ENCODE peak calls at places on chromosomes 1 and 21, in eight cellular contexts. One of them, this sample, is unnamed. For H3K4me1 and H3K27me3, the result is how much of the 10 kb centered on the place peaks cover.

GRCh38 chr1:81617308-81618027 is 183.3 kb upstream of the ADGRL2 start:
- DNase-seq in GM12878: no peak
- DNase-seq in left ventricle myocardium inferior: no peak
- DNase-seq in neural progenitor cell: no peak
- DNase-seq in colonic mucosa: no peak
- DNase-seq in ovary: no peak
- DNase-seq in psoas muscle: no peak
- DNase-seq in mammary epithelial cell: peak
- DNase-seq in this sample: no peak

GRCh38 chr1:38085666-38086305 is 39.2 kb upstream of the POU3F1 start:
- DNase-seq in ovary: no peak
- DNase-seq in psoas muscle: no peak
- DNase-seq in neural progenitor cell: no peak
- DNase-seq in colonic mucosa: no peak
- DNase-seq in mammary epithelial cell: no peak
- DNase-seq in left ventricle myocardium inferior: peak
- DNase-seq in GM12878: no peak
- DNase-seq in this sample: no peak

GRCh38 chr1:24898152-24898908 is 31.7 kb downstream of the RUNX3 start:
- DNase-seq in ovary: no peak
- DNase-seq in left ventricle myocardium inferior: no peak
- DNase-seq in neural progenitor cell: peak
- DNase-seq in colonic mucosa: peak
- DNase-seq in mammary epithelial cell: peak
- DNase-seq in GM12878: no peak
- DNase-seq in psoas muscle: no peak
- DNase-seq in this sample: peak

GRCh38 chr1:28755701-28756100 is 19.0 kb downstream of the YTHDF2 start:
- DNase-seq in left ventricle myocardium inferior: no peak
- DNase-seq in GM12878: no peak
- DNase-seq in psoas muscle: no peak
- DNase-seq in ovary: no peak
- DNase-seq in neural progenitor cell: no peak
- DNase-seq in mammary epithelial cell: no peak
- DNase-seq in colonic mucosa: no peak
- DNase-seq in this sample: no peak

GRCh38 chr21:45525153-45525909 is 16.9 kb downstream of the SLC19A1 start:
- DNase-seq in mammary epithelial cell: no peak
- DNase-seq in ovary: peak
- DNase-seq in neural progenitor cell: no peak
- DNase-seq in colonic mucosa: peak
- DNase-seq in psoas muscle: peak
- DNase-seq in left ventricle myocardium inferior: peak
- DNase-seq in GM12878: no peak
- DNase-seq in this sample: peak

GRCh38 chr1:93340090-93340489 is 5.6 kb upstream of the DR1 start:
- DNase-seq in mammary epithelial cell: no peak
- DNase-seq in ovary: no peak
- DNase-seq in psoas muscle: no peak
- DNase-seq in colonic mucosa: no peak
- DNase-seq in neural progenitor cell: no peak
- DNase-seq in GM12878: no peak
- DNase-seq in left ventricle myocardium inferior: no peak
- DNase-seq in this sample: no peak

GRCh38 chr1:178161516-178161915 is 67.6 kb downstream of the RASAL2 start:
- DNase-seq in mammary epithelial cell: no peak
- DNase-seq in left ventricle myocardium inferior: no peak
- DNase-seq in ovary: no peak
- DNase-seq in colonic mucosa: no peak
- DNase-seq in neural progenitor cell: no peak
- DNase-seq in GM12878: no peak
- DNase-seq in psoas muscle: no peak
- DNase-seq in this sample: no peak

GRCh38 chr1:3636531-3636930 is 11.7 kb downstream of the TPRG1L start:
- DNase-seq in ovary: no peak
- DNase-seq in neural progenitor cell: no peak
- DNase-seq in psoas muscle: no peak
- DNase-seq in GM12878: no peak
- DNase-seq in mammary epithelial cell: no peak
- DNase-seq in colonic mucosa: no peak
- DNase-seq in left ventricle myocardium inferior: no peak
- DNase-seq in this sample: no peak

GRCh38 chr1:208461680-208462079 is 217.5 kb upstream of the PLXNA2 start:
- DNase-seq in neural progenitor cell: peak
- DNase-seq in GM12878: no peak
- DNase-seq in psoas muscle: no peak
- DNase-seq in ovary: no peak
- DNase-seq in mammary epithelial cell: no peak
- DNase-seq in colonic mucosa: no peak
- DNase-seq in left ventricle myocardium inferior: no peak
- DNase-seq in this sample: no peak

GRCh38 chr1:151047591-151047924 is at the start of gene C1orf56:
- DNase-seq in left ventricle myocardium inferior: peak
- DNase-seq in neural progenitor cell: peak
- DNase-seq in psoas muscle: peak
- DNase-seq in GM12878: no peak
- DNase-seq in mammary epithelial cell: no peak
- DNase-seq in ovary: peak
- DNase-seq in colonic mucosa: peak
- DNase-seq in this sample: peak

GRCh38 chr1:204088596-204088995 is 15.7 kb downstream of the SOX13 start:
- DNase-seq in neural progenitor cell: no peak
- DNase-seq in colonic mucosa: no peak
- DNase-seq in GM12878: no peak
- DNase-seq in ovary: no peak
- DNase-seq in mammary epithelial cell: no peak
- DNase-seq in psoas muscle: no peak
- DNase-seq in left ventricle myocardium inferior: no peak
- DNase-seq in this sample: no peak

GRCh38 chr1:30856260-30856790 is 52.2 kb downstream of the SDC3 start:
- DNase-seq in neural progenitor cell: peak
- DNase-seq in psoas muscle: no peak
- DNase-seq in mammary epithelial cell: no peak
- DNase-seq in left ventricle myocardium inferior: no peak
- DNase-seq in GM12878: no peak
- DNase-seq in ovary: no peak
- DNase-seq in colonic mucosa: no peak
- DNase-seq in this sample: no peak

GRCh38 chr1:214002472-214002871 is 14.7 kb downstream of the PROX1 start:
- DNase-seq in psoas muscle: no peak
- DNase-seq in GM12878: no peak
- DNase-seq in left ventricle myocardium inferior: no peak
- DNase-seq in ovary: peak
- DNase-seq in colonic mucosa: no peak
- DNase-seq in mammary epithelial cell: peak
- DNase-seq in neural progenitor cell: no peak
- DNase-seq in this sample: no peak

GRCh38 chr1:64969305-64970066 is 3.1 kb upstream of the JAK1 start:
- DNase-seq in colonic mucosa: no peak
- DNase-seq in GM12878: no peak
- DNase-seq in ovary: no peak
- DNase-seq in neural progenitor cell: no peak
- DNase-seq in mammary epithelial cell: no peak
- DNase-seq in psoas muscle: no peak
- DNase-seq in left ventricle myocardium inferior: no peak
- DNase-seq in this sample: peak

GRCh38 chr1:111199881-111200801 is at the start of gene DENND2D:
- DNase-seq in psoas muscle: peak
- DNase-seq in mammary epithelial cell: no peak
- DNase-seq in GM12878: peak
- DNase-seq in left ventricle myocardium inferior: peak
- DNase-seq in neural progenitor cell: no peak
- DNase-seq in colonic mucosa: peak
- DNase-seq in ovary: no peak
- DNase-seq in this sample: peak

GRCh38 chr1:90505806-90506205 is 211.3 kb downstream of the BARHL2 start:
- DNase-seq in colonic mucosa: no peak
- DNase-seq in GM12878: no peak
- DNase-seq in ovary: no peak
- DNase-seq in neural progenitor cell: no peak
- DNase-seq in left ventricle myocardium inferior: no peak
- DNase-seq in psoas muscle: no peak
- DNase-seq in mammary epithelial cell: no peak
- DNase-seq in this sample: no peak

GRCh38 chr1:39671793-39672550 is at the start of gene NT5C1A:
- DNase-seq in GM12878: no peak
- DNase-seq in left ventricle myocardium inferior: peak
- DNase-seq in psoas muscle: peak
- DNase-seq in colonic mucosa: no peak
- DNase-seq in mammary epithelial cell: no peak
- DNase-seq in neural progenitor cell: peak
- DNase-seq in ovary: peak
- DNase-seq in this sample: peak

GRCh38 chr1:15352122-15352957 is 57.3 kb upstream of the EFHD2 start:
- DNase-seq in left ventricle myocardium inferior: no peak
- DNase-seq in neural progenitor cell: no peak
- DNase-seq in ovary: no peak
- DNase-seq in colonic mucosa: peak
- DNase-seq in mammary epithelial cell: peak
- DNase-seq in GM12878: no peak
- DNase-seq in psoas muscle: no peak
- DNase-seq in this sample: peak

GRCh38 chr1:32749726-32750224 is 47.2 kb upstream of the SYNC start:
- DNase-seq in left ventricle myocardium inferior: no peak
- DNase-seq in neural progenitor cell: no peak
- DNase-seq in ovary: no peak
- DNase-seq in mammary epithelial cell: no peak
- DNase-seq in colonic mucosa: no peak
- DNase-seq in GM12878: no peak
- DNase-seq in psoas muscle: no peak
- DNase-seq in this sample: no peak
- TF ChIP-seq CTCF in left ventricle myocardium inferior: no peak
- TF ChIP-seq CTCF in neural progenitor cell: peak
- TF ChIP-seq CTCF in ovary: no peak
- TF ChIP-seq CTCF in mammary epithelial cell: no peak
- TF ChIP-seq CTCF in colonic mucosa: no peak
- TF ChIP-seq CTCF in GM12878: no peak
- TF ChIP-seq CTCF in psoas muscle: no peak
- TF ChIP-seq CTCF in this sample: no peak

DNA sequence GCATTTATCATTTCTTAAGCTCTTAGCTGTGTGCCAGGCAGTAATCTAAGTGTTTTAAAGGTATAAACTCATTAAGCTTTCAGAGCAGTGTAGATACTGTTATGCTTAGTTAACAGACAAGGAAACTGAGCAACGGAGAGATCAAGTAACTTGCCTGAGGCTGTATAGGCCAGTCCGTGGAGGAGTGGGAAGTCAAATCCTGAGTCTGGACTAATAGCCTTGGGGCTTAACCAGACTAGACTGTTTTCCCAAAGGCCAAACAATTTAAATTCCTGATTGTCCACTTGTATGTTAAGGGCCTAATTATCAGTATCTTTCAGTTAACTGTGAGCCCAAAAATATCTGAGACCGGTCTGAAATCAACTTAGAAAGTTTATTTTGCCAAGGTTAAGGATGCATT is 2.6 kb downstream of the IFNAR1 start:
- DNase-seq in GM12878: no peak
- DNase-seq in neural progenitor cell: no peak
- DNase-seq in left ventricle myocardium inferior: no peak
- DNase-seq in mammary epithelial cell: no peak
- DNase-seq in ovary: no peak
- DNase-seq in colonic mucosa: no peak
- DNase-seq in psoas muscle: no peak
- DNase-seq in this sample: no peak
- H3K4me1 ChIP-seq in GM12878: under half
- H3K4me1 ChIP-seq in neural progenitor cell: under half
- H3K4me1 ChIP-seq in left ventricle myocardium inferior: half or more
- H3K4me1 ChIP-seq in mammary epithelial cell: under half
- H3K4me1 ChIP-seq in ovary: under half
- H3K4me1 ChIP-seq in colonic mucosa: under half
- H3K4me1 ChIP-seq in psoas muscle: under half
- H3K4me1 ChIP-seq in this sample: under half

DNA sequence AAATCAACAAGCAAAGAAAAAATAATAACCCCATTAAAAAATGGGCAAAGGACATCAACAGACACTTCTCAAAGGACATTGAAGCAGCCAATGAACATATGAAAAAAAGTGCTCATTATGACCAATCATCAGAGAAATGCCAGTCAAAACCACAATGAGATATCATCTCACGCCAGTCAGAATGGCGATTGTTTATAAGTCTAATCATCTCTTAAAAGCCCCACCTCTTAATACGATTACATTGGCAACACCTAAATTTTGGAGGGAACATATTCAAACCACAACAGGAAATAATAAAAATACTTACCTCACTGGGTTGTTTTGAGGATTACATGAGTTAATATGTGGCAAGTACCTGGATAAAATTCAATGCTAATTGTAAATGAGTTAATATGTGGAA is 57.1 kb upstream of the PLPPR4 start:
- DNase-seq in mammary epithelial cell: peak
- DNase-seq in psoas muscle: no peak
- DNase-seq in neural progenitor cell: no peak
- DNase-seq in GM12878: no peak
- DNase-seq in ovary: no peak
- DNase-seq in left ventricle myocardium inferior: no peak
- DNase-seq in colonic mucosa: no peak
- DNase-seq in this sample: no peak
- H3K27me3 ChIP-seq in mammary epithelial cell: under half
- H3K27me3 ChIP-seq in psoas muscle: under half
- H3K27me3 ChIP-seq in neural progenitor cell: under half
- H3K27me3 ChIP-seq in GM12878: under half
- H3K27me3 ChIP-seq in ovary: under half
- H3K27me3 ChIP-seq in left ventricle myocardium inferior: under half
- H3K27me3 ChIP-seq in colonic mucosa: under half
- H3K27me3 ChIP-seq in this sample: under half

DNA sequence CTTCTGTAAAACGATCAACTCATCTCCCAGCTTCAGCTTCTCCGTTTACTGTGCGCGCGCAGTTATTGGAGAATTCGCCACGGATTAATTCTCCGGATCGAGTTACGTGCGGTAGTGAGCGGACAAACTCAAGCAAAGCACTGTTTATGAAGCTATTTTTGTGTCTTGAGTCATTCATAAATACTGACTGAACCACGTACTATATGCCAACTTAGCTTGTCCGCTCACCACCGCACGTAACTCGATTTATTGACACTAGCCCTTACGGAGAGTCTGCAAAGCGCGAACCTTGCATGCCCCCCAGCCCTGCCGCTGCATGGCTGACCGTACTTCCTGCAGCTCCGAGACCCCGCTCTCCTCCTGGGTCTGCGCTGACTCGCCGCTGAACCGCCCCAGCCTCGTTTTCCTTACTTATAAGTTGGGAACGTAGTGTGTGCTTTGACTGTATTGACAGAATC is 773 bp downstream of the CHD1L start:
- DNase-seq in mammary epithelial cell: no peak
- DNase-seq in psoas muscle: no peak
- DNase-seq in ovary: peak
- DNase-seq in left ventricle myocardium inferior: peak
- DNase-seq in neural progenitor cell: peak
- DNase-seq in GM12878: no peak
- DNase-seq in colonic mucosa: peak
- DNase-seq in this sample: peak
- TF ChIP-seq CTCF in mammary epithelial cell: no peak
- TF ChIP-seq CTCF in psoas muscle: no peak
- TF ChIP-seq CTCF in ovary: no peak
- TF ChIP-seq CTCF in left ventricle myocardium inferior: no peak
- TF ChIP-seq CTCF in neural progenitor cell: no peak
- TF ChIP-seq CTCF in GM12878: no peak
- TF ChIP-seq CTCF in colonic mucosa: no peak
- TF ChIP-seq CTCF in this sample: no peak

GRCh38 chr1:219380463-219380862 is 206.8 kb downstream of the LYPLAL1 start:
- DNase-seq in psoas muscle: no peak
- DNase-seq in mammary epithelial cell: no peak
- DNase-seq in colonic mucosa: no peak
- DNase-seq in left ventricle myocardium inferior: no peak
- DNase-seq in GM12878: no peak
- DNase-seq in neural progenitor cell: no peak
- DNase-seq in ovary: no peak
- DNase-seq in this sample: no peak
- H3K4me1 ChIP-seq in psoas muscle: under half
- H3K4me1 ChIP-seq in mammary epithelial cell: under half
- H3K4me1 ChIP-seq in colonic mucosa: under half
- H3K4me1 ChIP-seq in left ventricle myocardium inferior: under half
- H3K4me1 ChIP-seq in GM12878: under half
- H3K4me1 ChIP-seq in neural progenitor cell: under half
- H3K4me1 ChIP-seq in ovary: under half
- H3K4me1 ChIP-seq in this sample: under half

This sample was measured in right lobe of liver.